ENCODE peak calls at places on chromosomes 7 and 10, in four cellular contexts. J, Y, K and F are unnamed samples.

GRCh38 chr7:1130021-1130990 is 29.7 kb downstream of the ZFAND2A start:
- DNase-seq in J (no peak), Y (no peak), K (no peak), F (no peak)

GRCh38 chr7:80640841-80641240 is 2.4 kb downstream of the CD36 start:
- DNase-seq in J (no peak), Y (no peak), K (no peak), F (no peak)

GRCh38 chr10:19788075-19788686 is 28.1 kb upstream of the PLXDC2 start:
- DNase-seq in J (peak; percentile 63), Y (peak; percentile 74), K (no peak), F (no peak)

GRCh38 chr10:87842220-87842641 is 21.1 kb downstream of the KLLN start:
- DNase-seq in J (no peak), Y (no peak), K (no peak), F (no peak)

GRCh38 chr7:108455524-108455832 is 758 bp downstream of the NRCAM start:
- DNase-seq in J (no peak), Y (no peak), K (no peak), F (no peak)

GRCh38 chr7:21426286-21426957 is 1.5 kb upstream of the SP4 start:
- DNase-seq in J (no peak), Y (no peak), K (no peak), F (no peak)

GRCh38 chr10:122307669-122308486 is 36.8 kb downstream of the BTBD16 start:
- DNase-seq in J (no peak), Y (peak; percentile 66), K (no peak), F (no peak)

GRCh38 chr7:135291809-135292253 is 58.2 kb downstream of the STRA8 start:
- DNase-seq in J (no peak), Y (no peak), K (no peak), F (no peak)

GRCh38 chr7:112596260-112596659 is 115.5 kb downstream of the LSMEM1 start:
- DNase-seq in J (no peak), Y (no peak), K (no peak), F (no peak)

GRCh38 chr7:101555269-101555920 is 73.7 kb downstream of the MYL10 start:
- DNase-seq in J (no peak), Y (no peak), K (no peak), F (no peak)

GRCh38 chr10:112775347-112775746 is 174.7 kb upstream of the TCF7L2 start:
- DNase-seq in J (no peak), Y (no peak), K (no peak), F (no peak)
- TF ChIP-seq CTCF in J (peak; percentile 33), Y (no peak), K (no peak), F (no peak)

GRCh38 chr7:140734096-140734495 is 37.6 kb downstream of the NDUFB2 start:
- DNase-seq in J (no peak), Y (no peak), K (no peak), F (no peak)
- TF ChIP-seq CTCF in J (no peak), Y (no peak), K (no peak), F (no peak)

GRCh38 chr7:122137291-122138077 is 6.6 kb downstream of the AASS start:
- DNase-seq in J (no peak), Y (no peak), K (no peak), F (no peak)
- TF ChIP-seq CTCF in J (no peak), Y (no peak), K (no peak), F (no peak)

GRCh38 chr10:102120142-102120986 is at the start of gene LDB1:
- DNase-seq in J (peak; percentile 92), Y (peak; percentile 67), K (peak; percentile 76), F (peak; percentile 64)
- TF ChIP-seq CTCF in J (no peak), Y (no peak), K (no peak), F (no peak)